ENCODE peak calls at places on chromosomes 11 and 22, in four cellular contexts. One of them, this sample, is unnamed.

GRCh38 chr11:134661660-134662059 is 249.6 kb upstream of the B3GAT1 start:
- DNase-seq in kidney: peak
- DNase-seq in colonic mucosa: no peak
- DNase-seq in DMS153: no peak
- DNase-seq in this sample: no peak

GRCh38 chr22:45170001-45170466 is 6.3 kb downstream of the NUP50 start:
- DNase-seq in kidney: no peak
- DNase-seq in colonic mucosa: no peak
- DNase-seq in DMS153: no peak
- DNase-seq in this sample: no peak

GRCh38 chr11:118241191-118242098 is 10.7 kb downstream of the MPZL3 start:
- DNase-seq in DMS153: no peak
- DNase-seq in kidney: no peak
- DNase-seq in colonic mucosa: peak
- DNase-seq in this sample: no peak

GRCh38 chr22:43440556-43440955 is 28.7 kb downstream of the MPPED1 start:
- DNase-seq in kidney: no peak
- DNase-seq in DMS153: no peak
- DNase-seq in colonic mucosa: no peak
- DNase-seq in this sample: no peak

GRCh38 chr11:7686761-7687160 is 13.5 kb upstream of the CYB5R2 start:
- DNase-seq in kidney: no peak
- DNase-seq in DMS153: no peak
- DNase-seq in colonic mucosa: no peak
- DNase-seq in this sample: no peak

GRCh38 chr11:1218256-1218787 is 4.5 kb upstream of the MUC5B start:
- DNase-seq in DMS153: no peak
- DNase-seq in kidney: peak
- DNase-seq in colonic mucosa: peak
- DNase-seq in this sample: no peak

GRCh38 chr11:71139516-71140205 is 112.7 kb downstream of the SHANK2 start:
- DNase-seq in kidney: peak
- DNase-seq in colonic mucosa: no peak
- DNase-seq in DMS153: peak
- DNase-seq in this sample: no peak

GRCh38 chr11:2139691-2140337 is 625 bp upstream of the IGF2 start:
- DNase-seq in colonic mucosa: no peak
- DNase-seq in kidney: peak
- DNase-seq in DMS153: no peak
- DNase-seq in this sample: no peak

GRCh38 chr11:4060182-4060923 is 34.2 kb upstream of the RRM1 start:
- DNase-seq in colonic mucosa: peak
- DNase-seq in kidney: no peak
- DNase-seq in DMS153: no peak
- DNase-seq in this sample: no peak

GRCh38 chr11:18005376-18006129 is 7.3 kb downstream of the SERGEF start:
- DNase-seq in kidney: no peak
- DNase-seq in colonic mucosa: no peak
- DNase-seq in DMS153: no peak
- DNase-seq in this sample: no peak

GRCh38 chr11:106397787-106398355 is 320.4 kb downstream of the AASDHPPT start:
- DNase-seq in colonic mucosa: no peak
- DNase-seq in DMS153: no peak
- DNase-seq in kidney: no peak
- DNase-seq in this sample: no peak

GRCh38 chr11:7060828-7061227 is 28.0 kb upstream of the RBMXL2 start:
- DNase-seq in colonic mucosa: no peak
- DNase-seq in DMS153: no peak
- DNase-seq in kidney: no peak
- DNase-seq in this sample: no peak

GRCh38 chr22:22720201-22720723 is 75.8 kb downstream of the GGTLC2 start:
- DNase-seq in DMS153: no peak
- DNase-seq in kidney: no peak
- DNase-seq in colonic mucosa: peak
- DNase-seq in this sample: no peak

GRCh38 chr11:119376197-119376847 is 5.2 kb downstream of the USP2 start:
- DNase-seq in DMS153: peak
- DNase-seq in colonic mucosa: no peak
- DNase-seq in kidney: peak
- DNase-seq in this sample: no peak

GRCh38 chr22:45502215-45503070 is at the start of gene FBLN1:
- DNase-seq in DMS153: peak
- DNase-seq in colonic mucosa: no peak
- DNase-seq in kidney: peak
- DNase-seq in this sample: no peak

GRCh38 chr11:12288212-12288933 is 89.0 kb upstream of the PARVA start:
- DNase-seq in kidney: peak
- DNase-seq in colonic mucosa: peak
- DNase-seq in DMS153: peak
- DNase-seq in this sample: peak

GRCh38 chr11:1410366-1411291 is 20.9 kb downstream of the BRSK2 start:
- DNase-seq in kidney: no peak
- DNase-seq in colonic mucosa: no peak
- DNase-seq in DMS153: no peak
- DNase-seq in this sample: no peak

GRCh38 chr22:40058265-40058664 is 63.5 kb downstream of the FAM83F start:
- DNase-seq in DMS153: no peak
- DNase-seq in colonic mucosa: no peak
- DNase-seq in kidney: no peak
- DNase-seq in this sample: no peak

GRCh38 chr11:133753150-133753549 is 92.2 kb downstream of the SPATA19 start:
- DNase-seq in colonic mucosa: no peak
- DNase-seq in DMS153: peak
- DNase-seq in kidney: no peak
- DNase-seq in this sample: no peak

GRCh38 chr11:114340311-114341131 is 44.3 kb downstream of the NNMT start:
- DNase-seq in colonic mucosa: peak
- DNase-seq in kidney: peak
- DNase-seq in DMS153: peak
- DNase-seq in this sample: peak

GRCh38 chr11:111797145-111797581 is 31.0 kb upstream of the PPP2R1B start:
- DNase-seq in DMS153: no peak
- DNase-seq in kidney: no peak
- DNase-seq in colonic mucosa: peak
- DNase-seq in this sample: no peak

GRCh38 chr22:43970037-43970747 is 14.9 kb downstream of the SAMM50 start:
- DNase-seq in colonic mucosa: no peak
- DNase-seq in kidney: no peak
- DNase-seq in DMS153: no peak
- DNase-seq in this sample: no peak

GRCh38 chr22:43992331-43992821 is 31.7 kb upstream of the PARVB start:
- DNase-seq in kidney: no peak
- DNase-seq in colonic mucosa: no peak
- DNase-seq in DMS153: peak
- DNase-seq in this sample: no peak

GRCh38 chr11:93659841-93660240 is 1.6 kb upstream of the CEP295 start:
- DNase-seq in DMS153: no peak
- DNase-seq in colonic mucosa: no peak
- DNase-seq in kidney: no peak
- DNase-seq in this sample: no peak

GRCh38 chr22:49780992-49781782 is 46.5 kb downstream of the BRD1 start:
- DNase-seq in DMS153: no peak
- DNase-seq in colonic mucosa: no peak
- DNase-seq in kidney: peak
- DNase-seq in this sample: no peak

GRCh38 chr11:10019906-10020682 is 273.9 kb downstream of the SBF2 start:
- DNase-seq in colonic mucosa: peak
- DNase-seq in kidney: no peak
- DNase-seq in DMS153: no peak
- DNase-seq in this sample: no peak

GRCh38 chr22:28799125-28799833 is 1.1 kb downstream of the XBP1 start:
- DNase-seq in colonic mucosa: peak
- DNase-seq in DMS153: peak
- DNase-seq in kidney: peak
- DNase-seq in this sample: no peak

GRCh38 chr11:126410649-126411048 is 55.2 kb downstream of the ST3GAL4 start:
- DNase-seq in DMS153: no peak
- DNase-seq in colonic mucosa: no peak
- DNase-seq in kidney: peak
- DNase-seq in this sample: no peak

GRCh38 chr11:69924308-69925161 is 105.3 kb upstream of the FGF3 start:
- DNase-seq in colonic mucosa: no peak
- DNase-seq in kidney: peak
- DNase-seq in DMS153: no peak
- DNase-seq in this sample: no peak

GRCh38 chr11:122746050-122746478 is 90.5 kb downstream of the UBASH3B start:
- DNase-seq in colonic mucosa: no peak
- DNase-seq in kidney: no peak
- DNase-seq in DMS153: no peak
- DNase-seq in this sample: no peak

GRCh38 chr11:112345708-112346107 is 85.0 kb upstream of the PLET1 start:
- DNase-seq in colonic mucosa: no peak
- DNase-seq in kidney: no peak
- DNase-seq in DMS153: no peak
- DNase-seq in this sample: no peak

GRCh38 chr11:110077866-110078325 is 15.3 kb upstream of the ZC3H12C start:
- DNase-seq in colonic mucosa: no peak
- DNase-seq in DMS153: peak
- DNase-seq in kidney: no peak
- DNase-seq in this sample: peak

GRCh38 chr11:79100093-79100704 is 340.6 kb downstream of the TENM4 start:
- DNase-seq in colonic mucosa: peak
- DNase-seq in DMS153: peak
- DNase-seq in kidney: no peak
- DNase-seq in this sample: peak

GRCh38 chr11:62264004-62264403 is 6.0 kb upstream of the SCGB2A2 start:
- DNase-seq in colonic mucosa: no peak
- DNase-seq in DMS153: no peak
- DNase-seq in kidney: no peak
- DNase-seq in this sample: no peak